ENCODE peak calls at places on chromosomes 7 and 10, in five cellular contexts. T is astrocyte of the hippocampus, H is NCI-H774, S is NCI-H1417 treated with DMSO at 0.1 percent for 48 hours, B is neural progenitor cell. N is an unnamed sample.

GRCh38 chr7:64654796-64655548 is 11.0 kb upstream of the ZNF107 start:
- DNase-seq in T (no peak), H (no peak), S (no peak), B (no peak), N (no peak)

GRCh38 chr10:119466655-119467054 is 75.9 kb downstream of the RGS10 start:
- DNase-seq in T (no peak), H (no peak), S (no peak), B (no peak), N (peak)

GRCh38 chr7:90595341-90595800 is 750 bp upstream of the CDK14 start:
- DNase-seq in T (no peak), H (no peak), S (no peak), B (no peak), N (peak)

GRCh38 chr7:84144935-84145334 is 49.7 kb downstream of the SEMA3A start:
- DNase-seq in T (no peak), H (no peak), S (no peak), B (no peak), N (no peak)

GRCh38 chr7:129298268-129298893 is 73.6 kb downstream of the AHCYL2 start:
- DNase-seq in T (peak), H (peak), S (no peak), B (peak), N (peak)

GRCh38 chr7:7829667-7830066 is 111.3 kb upstream of the RPA3 start:
- DNase-seq in T (no peak), H (no peak), S (no peak), B (no peak), N (peak)

GRCh38 chr7:30162622-30163124 is 27.9 kb downstream of the MTURN start:
- DNase-seq in T (peak), H (no peak), S (peak), B (peak), N (peak)

GRCh38 chr7:105643384-105643783 is 62.1 kb upstream of the EFCAB10 start:
- DNase-seq in T (peak), H (no peak), S (no peak), B (peak), N (no peak)

GRCh38 chr7:85554294-85554877 is 367.5 kb upstream of the SEMA3D start:
- DNase-seq in T (peak), H (peak), S (peak), B (peak), N (peak)

GRCh38 chr7:157707983-157708720 is 371.3 kb downstream of the DNAJB6 start:
- DNase-seq in T (no peak), H (no peak), S (no peak), B (no peak), N (no peak)

GRCh38 chr10:125029584-125030242 is 87.8 kb downstream of the ZRANB1 start:
- DNase-seq in T (peak), H (no peak), S (no peak), B (no peak), N (peak)

GRCh38 chr7:117145952-117146475 is 176.8 kb downstream of the WNT2 start:
- DNase-seq in T (no peak), H (no peak), S (no peak), B (no peak), N (no peak)

GRCh38 chr10:3652886-3653285 is 132.1 kb downstream of the KLF6 start:
- DNase-seq in T (no peak), H (no peak), S (no peak), B (no peak), N (no peak)

GRCh38 chr10:72692057-72692891 is at the start of gene MCU:
- DNase-seq in T (peak), H (peak), S (peak), B (peak), N (peak)

N was measured in M059J.